ENCODE peak calls at places on chromosome 2, in seven cellular contexts. Q is AG04450; H is upper lobe of left lung; O is GM12864; R is naive thymus-derived CD4-positive, alpha-beta T cell; E is right lobe of liver; M is SK-N-MC. U is an unnamed sample.

GRCh38 chr2:227163445-227163997 is 484 bp downstream of the COL4A4 start:
- DNase-seq in R (no peak), E (no peak), H (peak), Q (no peak), O (peak), M (no peak), U (no peak)

GRCh38 chr2:23940976-23941605 is 828 bp downstream of the UBXN2A start:
- DNase-seq in E (no peak), M (no peak), O (no peak), H (no peak), R (no peak), Q (no peak), U (no peak)

GRCh38 chr2:178194600-178195389 is 483 bp downstream of the OSBPL6 start:
- DNase-seq in R (peak), H (peak), M (no peak), E (peak), Q (no peak), O (no peak), U (no peak)

GRCh38 chr2:27324720-27325119 is 1.8 kb upstream of the MPV17 start:
- DNase-seq in E (no peak), O (no peak), Q (no peak), H (no peak), M (no peak), R (no peak), U (no peak)

GRCh38 chr2:18907508-18907907 is 318.1 kb upstream of the NT5C1B start:
- DNase-seq in R (no peak), M (no peak), H (no peak), Q (no peak), E (no peak), O (no peak), U (no peak)

GRCh38 chr2:46353509-46353908 is 56.3 kb downstream of the EPAS1 start:
- DNase-seq in Q (no peak), O (no peak), M (no peak), H (no peak), E (no peak), R (no peak), U (no peak)

GRCh38 chr2:223929575-223930001 is 15.5 kb downstream of the WDFY1 start:
- DNase-seq in R (no peak), M (no peak), Q (no peak), E (no peak), H (no peak), O (no peak), U (peak)

GRCh38 chr2:128488429-128488828 is 169.8 kb upstream of the HS6ST1 start:
- DNase-seq in R (no peak), H (no peak), E (no peak), O (no peak), Q (no peak), M (no peak), U (no peak)

GRCh38 chr2:111155610-111156009 is 34.9 kb downstream of the BCL2L11 start:
- DNase-seq in M (no peak), Q (no peak), H (no peak), O (no peak), E (no peak), R (no peak), U (no peak)

GRCh38 chr2:118320640-118321039 is 232.4 kb downstream of the INSIG2 start:
- DNase-seq in R (no peak), O (no peak), H (no peak), E (no peak), Q (no peak), M (no peak), U (no peak)

GRCh38 chr2:240155080-240156025 is 14.9 kb upstream of the OTOS start:
- DNase-seq in M (no peak), O (no peak), R (no peak), H (no peak), E (no peak), Q (no peak), U (no peak)

GRCh38 chr2:130985206-130985779 is 108.0 kb downstream of the FAM168B start:
- DNase-seq in M (no peak), R (no peak), O (no peak), Q (no peak), H (no peak), E (no peak), U (no peak)

GRCh38 chr2:101976887-101977286 is 14.9 kb upstream of the IL1R2 start:
- DNase-seq in H (no peak), M (no peak), Q (no peak), E (no peak), R (no peak), O (no peak), U (no peak)

GRCh38 chr2:164617466-164617865 is 3.8 kb downstream of the GRB14 start:
- DNase-seq in M (no peak), Q (no peak), H (no peak), O (no peak), R (no peak), E (no peak), U (no peak)

GRCh38 chr2:127064642-127065250 is 42.2 kb downstream of the BIN1 start:
- DNase-seq in E (peak), O (no peak), Q (peak), M (no peak), H (peak), R (peak), U (peak)

GRCh38 chr2:239279508-239280295 is 121.1 kb downstream of the HDAC4 start:
- DNase-seq in H (peak), O (no peak), R (no peak), M (no peak), E (no peak), Q (no peak), U (peak)

GRCh38 chr2:172472441-172473051 is 45.2 kb downstream of the ITGA6 start:
- DNase-seq in E (no peak), O (no peak), M (no peak), R (no peak), Q (no peak), H (no peak), U (no peak)

GRCh38 chr2:122750095-122750494 is 994.6 kb downstream of the TSN start:
- DNase-seq in H (no peak), E (no peak), O (no peak), Q (no peak), R (no peak), M (no peak), U (no peak)

GRCh38 chr2:42653908-42654445 is 85.5 kb downstream of the MTA3 start:
- DNase-seq in H (no peak), E (no peak), Q (no peak), R (no peak), O (no peak), M (no peak), U (no peak)

GRCh38 chr2:58449286-58450010 is 208.3 kb upstream of the FANCL start:
- DNase-seq in H (no peak), E (no peak), M (peak), Q (no peak), R (no peak), O (peak), U (no peak)

GRCh38 chr2:223215136-223215535 is 163.1 kb downstream of the KCNE4 start:
- DNase-seq in Q (no peak), O (no peak), H (no peak), R (no peak), M (no peak), E (no peak), U (no peak)

DNA sequence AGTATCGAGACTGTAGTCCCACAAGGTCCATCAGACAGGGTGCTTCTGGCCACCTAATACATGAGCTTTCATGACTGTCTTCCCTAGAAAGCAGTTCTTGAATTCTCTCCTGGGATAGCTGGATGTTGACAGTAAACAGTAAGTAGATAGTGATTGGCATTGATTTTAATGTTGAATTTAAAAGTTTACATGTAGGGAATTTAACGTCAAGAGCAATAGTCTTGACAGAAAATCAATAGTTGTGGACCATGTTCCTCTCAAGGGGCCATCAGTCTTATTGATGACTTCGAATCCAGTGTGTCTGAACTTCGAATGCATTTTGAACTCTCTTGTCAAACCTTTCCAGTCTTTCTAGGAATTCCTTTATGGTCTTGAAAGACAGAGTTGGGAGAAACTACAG is 63.9 kb downstream of the ITGB1BP1 start:
- DNase-seq in E (no peak), Q (no peak), O (no peak), R (no peak), M (no peak), H (no peak), U (no peak)
- H3K4me3 ChIP-seq in E (no peak), Q (no peak), O (no peak), R (no peak), M (no peak), H (no peak), U (no peak)

GRCh38 chr2:134153481-134153880 is 100.4 kb upstream of the MGAT5 start:
- DNase-seq in O (no peak), M (no peak), R (no peak), E (no peak), H (peak), Q (no peak), U (no peak)

GRCh38 chr2:134160793-134161504 is 92.9 kb upstream of the MGAT5 start:
- DNase-seq in H (peak), R (no peak), Q (no peak), M (no peak), O (no peak), E (peak), U (no peak)

GRCh38 chr2:134155134-134155533 is 98.7 kb upstream of the MGAT5 start:
- DNase-seq in R (no peak), Q (no peak), E (no peak), O (peak), M (no peak), H (no peak), U (no peak)

GRCh38 chr2:134154269-134154668 is 99.6 kb upstream of the MGAT5 start:
- DNase-seq in R (no peak), E (no peak), M (no peak), H (peak), Q (no peak), O (peak), U (no peak)

DNA sequence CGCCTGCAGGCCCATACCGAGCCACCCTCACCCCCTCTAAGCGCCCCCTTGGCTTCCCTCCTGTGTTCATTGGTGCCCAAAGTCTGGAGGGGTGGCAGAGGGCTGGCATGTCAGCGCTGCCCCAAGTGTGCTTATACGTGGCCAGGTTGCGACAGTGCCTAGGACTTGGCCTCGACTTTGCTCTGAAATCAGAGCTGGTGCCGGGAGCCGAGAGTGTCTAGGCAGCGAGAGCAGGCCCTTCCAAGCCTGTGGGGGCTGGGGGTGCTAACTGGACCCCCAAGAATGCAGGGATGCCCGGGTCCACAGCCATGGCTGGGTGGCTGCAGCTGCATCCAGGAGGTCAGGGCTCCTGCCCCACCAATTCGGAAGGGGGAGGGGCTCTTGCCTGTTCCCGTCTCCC is 95.6 kb upstream of the MGAT5 start:
- DNase-seq in H (no peak), R (no peak), M (no peak), E (no peak), Q (no peak), O (no peak), U (no peak)
- H3K4me3 ChIP-seq in H (no peak), R (no peak), M (no peak), E (no peak), Q (no peak), O (no peak), U (no peak)

GRCh38 chr2:219037783-219038549 is 3.4 kb downstream of the CFAP65 start:
- DNase-seq in M (no peak), H (no peak), Q (no peak), R (no peak), O (no peak), E (no peak), U (no peak)

GRCh38 chr2:219042750-219043149 is 1.4 kb upstream of the CFAP65 start:
- DNase-seq in Q (no peak), O (no peak), R (no peak), H (no peak), M (no peak), E (no peak), U (no peak)

GRCh38 chr2:219042157-219042556 is 841 bp upstream of the CFAP65 start:
- DNase-seq in M (no peak), E (no peak), H (no peak), O (no peak), R (no peak), Q (no peak), U (no peak)

GRCh38 chr2:219038600-219038999 is 2.7 kb downstream of the CFAP65 start:
- DNase-seq in O (no peak), E (no peak), H (no peak), R (no peak), Q (no peak), M (no peak), U (no peak)

GRCh38 chr2:219041252-219041651 is at the start of gene CFAP65:
- DNase-seq in R (no peak), E (no peak), H (no peak), O (no peak), Q (peak), M (no peak), U (no peak)
- H3K4me3 ChIP-seq in R (no peak), E (no peak), H (peak), O (no peak), Q (peak), M (peak), U (no peak)

GRCh38 chr2:238169708-238170251 is 11.0 kb downstream of the ERFE start:
- DNase-seq in E (no peak), M (peak), O (no peak), R (no peak), H (peak), Q (peak), U (no peak)

GRCh38 chr2:238169021-238169707 is 10.4 kb downstream of the ERFE start:
- DNase-seq in H (peak), Q (peak), O (no peak), R (no peak), E (no peak), M (peak), U (no peak)

GRCh38 chr2:238171575-238172187 is 12.9 kb downstream of the ERFE start:
- DNase-seq in O (no peak), Q (no peak), E (no peak), R (no peak), H (no peak), M (no peak), U (no peak)

GRCh38 chr2:238172439-238172838 is 13.7 kb downstream of the ERFE start:
- DNase-seq in M (no peak), Q (no peak), E (no peak), H (no peak), O (no peak), R (no peak), U (no peak)

GRCh38 chr2:238170386-238171071 is 11.8 kb downstream of the ERFE start:
- DNase-seq in Q (no peak), H (no peak), M (no peak), O (no peak), E (no peak), R (no peak), U (no peak)
- H3K4me3 ChIP-seq in Q (no peak), H (no peak), M (no peak), O (no peak), E (no peak), R (no peak), U (no peak)